ENCODE peak calls at places on chromosomes 12 and 14, in seven cellular contexts. M is colonic mucosa, I is astrocyte, C is breast epithelium, D is cardiac muscle cell, P is uterus, X is prostate gland. S is an unnamed sample.

GRCh38 chr14:35374273-35374681 is 30.3 kb downstream of the NFKBIA start:
- DNase-seq in X (no peak), M (peak; percentile 45), C (no peak), I (peak; percentile 95), P (peak; percentile 75), D (peak; percentile 99), S (peak; percentile 79)

GRCh38 chr14:93993382-93993781 is 3.7 kb upstream of the CCDC197 start:
- DNase-seq in P (no peak), X (no peak), C (no peak), D (no peak), M (no peak), I (no peak), S (no peak)

GRCh38 chr12:91333966-91334365 is 151.3 kb upstream of the DCN start:
- DNase-seq in M (no peak), X (no peak), D (no peak), C (no peak), I (no peak), P (no peak), S (no peak)

GRCh38 chr14:62847168-62847567 is 198.1 kb downstream of the KCNH5 start:
- DNase-seq in C (no peak), D (no peak), X (no peak), M (no peak), I (no peak), P (no peak), S (no peak)

GRCh38 chr12:39441963-39442894 is 691 bp downstream of the KIF21A start:
- DNase-seq in X (peak; percentile 54), C (peak; percentile 54), I (peak; percentile 15), P (peak; percentile 31), D (peak; percentile 46), M (peak; percentile 51), S (peak; percentile 63)

GRCh38 chr14:72582582-72582981 is 311.3 kb downstream of the DPF3 start:
- DNase-seq in C (no peak), I (no peak), P (no peak), M (no peak), D (no peak), X (no peak), S (no peak)

GRCh38 chr12:69732088-69732487 is 6.6 kb upstream of the RAB3IP start:
- DNase-seq in M (no peak), D (no peak), P (no peak), C (no peak), I (peak; percentile 55), X (no peak), S (no peak)

GRCh38 chr12:15728118-15728598 is 61.0 kb downstream of the EPS8 start:
- DNase-seq in X (no peak), C (no peak), D (peak; percentile 73), M (peak; percentile 57), I (peak; percentile 67), P (no peak), S (no peak)

GRCh38 chr12:50057000-50057841 is at the start of gene ASIC1:
- DNase-seq in C (peak; percentile 71), D (peak; percentile 81), M (peak; percentile 64), I (peak; percentile 47), X (peak; percentile 66), P (peak; percentile 72), S (no peak)

GRCh38 chr12:75784591-75784990 is 247.0 kb downstream of the PHLDA1 start:
- DNase-seq in X (peak; percentile 94), M (peak; percentile 32), C (peak; percentile 91), I (no peak), D (peak; percentile 23), P (no peak), S (no peak)

GRCh38 chr14:51328089-51328941 is 88.3 kb downstream of the TMX1 start:
- DNase-seq in X (no peak), M (no peak), C (no peak), P (peak; percentile 77), D (peak; percentile 56), I (peak; percentile 78), S (no peak)

GRCh38 chr14:39890026-39890425 is 457.8 kb upstream of the FBXO33 start:
- DNase-seq in D (no peak), X (no peak), M (no peak), C (no peak), P (no peak), I (no peak), S (no peak)

GRCh38 chr12:65300679-65301349 is 22.3 kb downstream of the MSRB3 start:
- DNase-seq in C (no peak), P (no peak), M (no peak), I (no peak), D (peak; percentile 30), X (no peak), S (no peak)

GRCh38 chr14:51596473-51596870 is 55.2 kb upstream of the FRMD6 start:
- DNase-seq in P (no peak), I (no peak), D (no peak), X (no peak), M (no peak), C (no peak), S (no peak)

GRCh38 chr12:89350661-89351488 is 1.4 kb downstream of the DUSP6 start:
- DNase-seq in I (no peak), P (no peak), C (no peak), M (peak; percentile 35), D (peak; percentile 52), X (no peak), S (no peak)

GRCh38 chr12:127006972-127007371 is 1260.0 kb upstream of the TMEM132C start:
- DNase-seq in P (no peak), X (no peak), I (no peak), D (no peak), C (no peak), M (no peak), S (no peak)

GRCh38 chr14:52069617-52070431 is 965 bp upstream of the NID2 start:
- DNase-seq in M (peak; percentile 27), D (peak; percentile 74), C (no peak), X (no peak), P (peak; percentile 57), I (peak; percentile 67), S (no peak)

GRCh38 chr14:100237735-100238418 is 1.1 kb upstream of the YY1 start:
- DNase-seq in D (peak; percentile 52), P (peak; percentile 48), I (no peak), X (peak; percentile 42), C (no peak), M (peak; percentile 59), S (no peak)

GRCh38 chr12:71071466-71072097 is 86.2 kb downstream of the TSPAN8 start:
- DNase-seq in C (no peak), P (no peak), D (no peak), X (no peak), I (peak; percentile 4), M (no peak), S (no peak)

GRCh38 chr12:61870658-61871559 is 389.3 kb upstream of the USP15 start:
- DNase-seq in D (no peak), M (no peak), X (no peak), C (no peak), I (no peak), P (no peak), S (no peak)

GRCh38 chr14:60734465-60735242 is at the start of gene MNAT1:
- DNase-seq in M (peak; percentile 75), D (peak; percentile 91), X (peak; percentile 71), P (peak; percentile 59), C (peak; percentile 71), I (peak; percentile 81), S (peak; percentile 81)

GRCh38 chr12:6364037-6364360 is 11.4 kb downstream of the SCNN1A start:
- DNase-seq in M (peak; percentile 83), P (peak; percentile 75), X (no peak), I (no peak), D (no peak), C (no peak), S (no peak)
- H3K4me1 ChIP-seq in M (peaks cover 14% of the 10 kb centered on the region), P (no peaks in the 10 kb centered on the region), X (peaks cover 7% of the 10 kb centered on the region), I (peaks cover 9% of the 10 kb centered on the region), D (no peaks in the 10 kb centered on the region), C (peaks cover 4% of the 10 kb centered on the region), S (no peaks in the 10 kb centered on the region)

GRCh38 chr12:202081-202731 is 11.8 kb downstream of the SLC6A12 start:
- DNase-seq in M (no peak), X (peak; percentile 53), P (no peak), C (peak; percentile 70), D (no peak), I (no peak), S (no peak)

GRCh38 chr12:204261-204678 is 9.7 kb downstream of the SLC6A12 start:
- DNase-seq in X (no peak), D (no peak), I (no peak), C (no peak), P (no peak), M (no peak), S (no peak)

GRCh38 chr12:203074-203461 is 10.9 kb downstream of the SLC6A12 start:
- DNase-seq in P (no peak), I (no peak), X (no peak), M (no peak), D (no peak), C (no peak), S (no peak)

GRCh38 chr12:205026-205425 is 8.9 kb downstream of the SLC6A12 start:
- DNase-seq in P (no peak), I (no peak), X (no peak), M (no peak), C (no peak), D (no peak), S (no peak)

DNA sequence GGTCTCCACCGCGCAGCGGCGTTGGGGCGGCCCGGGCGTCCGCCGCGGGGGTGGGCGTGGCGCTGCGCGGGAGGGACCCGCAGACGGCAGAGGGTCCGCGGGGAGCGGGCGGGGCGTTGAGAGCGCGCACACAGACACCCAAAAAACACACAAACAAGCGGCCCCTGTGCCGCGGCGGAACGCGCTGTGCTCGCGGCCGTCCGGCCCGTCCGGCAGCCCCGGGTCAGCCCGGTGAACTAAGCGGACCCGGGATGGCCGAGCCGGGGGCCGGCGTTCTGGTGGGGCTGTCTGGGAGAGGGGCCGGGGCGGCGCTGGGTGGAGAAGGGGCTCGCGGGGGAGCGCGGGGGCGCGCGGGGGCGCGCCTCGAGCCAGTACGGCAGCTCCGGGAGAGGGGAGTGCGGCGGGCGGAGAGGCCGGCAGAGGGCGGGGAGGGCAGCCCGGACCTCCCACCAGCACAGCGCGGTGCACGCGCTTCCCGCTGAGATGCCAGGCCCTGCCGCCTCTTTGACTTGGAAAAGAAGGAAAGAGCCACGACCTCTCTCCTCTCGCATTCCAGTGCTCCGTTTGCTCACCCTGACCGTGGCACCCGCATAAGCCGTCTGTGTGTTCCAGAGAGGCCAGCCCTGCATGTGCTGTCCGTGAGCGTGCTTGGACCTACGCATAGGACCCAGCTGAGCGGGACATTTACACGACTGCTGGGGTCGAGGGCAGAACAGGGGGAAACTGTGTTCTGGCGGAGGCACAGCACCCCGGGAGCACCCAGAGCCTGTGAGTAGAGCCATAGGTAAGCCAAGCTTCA is 10.3 kb downstream of the SLC6A12 start:
- DNase-seq in X (no peak), M (no peak), D (peak; percentile 31), I (no peak), C (no peak), P (no peak), S (no peak)
- TF ChIP-seq CTCF in X (no peak), M (no peak), D (peak; percentile 7), I (no peak), C (no peak), P (peak; percentile 12), S (no peak)

GRCh38 chr12:337039-337438 is 52.1 kb downstream of the KDM5A start:
- DNase-seq in X (peak; percentile 64), P (no peak), D (no peak), C (no peak), I (no peak), M (no peak), S (no peak)

GRCh38 chr12:334114-334513 is 55.0 kb downstream of the KDM5A start:
- DNase-seq in I (no peak), M (no peak), P (no peak), D (no peak), X (no peak), C (no peak), S (no peak)

GRCh38 chr12:339557-340195 is 49.4 kb downstream of the KDM5A start:
- DNase-seq in C (no peak), I (no peak), D (no peak), P (no peak), M (no peak), X (peak; percentile 58), S (no peak)
- H3K36me3 ChIP-seq in C (no peaks in the 10 kb centered on the region), I (peaks cover 9% of the 10 kb centered on the region), D (peaks cover 18% of the 10 kb centered on the region), P (no peaks in the 10 kb centered on the region), M (no peaks in the 10 kb centered on the region), X (peaks cover 2% of the 10 kb centered on the region), S (peaks cover 32% of the 10 kb centered on the region)

GRCh38 chr14:22559041-22559440 is 30.0 kb downstream of the DAD1 start:
- DNase-seq in M (no peak), X (no peak), P (no peak), C (no peak), I (no peak), D (no peak), S (no peak)
- H3K4me1 ChIP-seq in M (peaks cover 19% of the 10 kb centered on the region), X (no peaks in the 10 kb centered on the region), P (peaks cover 3% of the 10 kb centered on the region), C (peaks cover 9% of the 10 kb centered on the region), I (peaks cover 30% of the 10 kb centered on the region), D (peaks cover 19% of the 10 kb centered on the region), S (peaks cover 41% of the 10 kb centered on the region)

S was measured in right atrium auricular region.